ENCODE peak calls at places on chromosomes 2 and 18, in ten cellular contexts. E, R, H, I, J, L, Z, C, T and D are unnamed samples.

GRCh38 chr2:5409925-5410360 is 282.2 kb upstream of the SOX11 start:
- DNase-seq in E (no peak), R (no peak), H (no peak), I (no peak), J (no peak), L (no peak), Z (no peak), C (no peak), T (no peak), D (no peak)

GRCh38 chr2:7094113-7094760 is 177.0 kb downstream of the RNF144A start:
- DNase-seq in E (no peak), R (no peak), H (no peak), I (no peak), J (no peak), L (no peak), Z (no peak), C (no peak), T (no peak), D (peak; percentile 35)

GRCh38 chr18:12751891-12752290 is 49.0 kb downstream of the PSMG2 start:
- DNase-seq in E (no peak), R (no peak), H (no peak), I (no peak), J (no peak), L (no peak), Z (no peak), C (no peak), T (no peak), D (no peak)

GRCh38 chr2:241613018-241613780 is 23.8 kb downstream of the THAP4 start:
- DNase-seq in E (peak; percentile 66), R (no peak), H (no peak), I (no peak), J (no peak), L (peak; percentile 62), Z (no peak), C (no peak), T (no peak), D (peak; percentile 26)

GRCh38 chr2:127188797-127189196 is 31.3 kb downstream of the CYP27C1 start:
- DNase-seq in E (no peak), R (no peak), H (no peak), I (no peak), J (no peak), L (no peak), Z (no peak), C (no peak), T (no peak), D (no peak)

GRCh38 chr18:59902180-59902992 is 2.6 kb downstream of the PMAIP1 start:
- DNase-seq in E (no peak), R (no peak), H (no peak), I (no peak), J (no peak), L (no peak), Z (no peak), C (peak; percentile 76), T (no peak), D (peak; percentile 94)

GRCh38 chr2:50582164-50582563 is 449.8 kb downstream of the NRXN1 start:
- DNase-seq in E (peak; percentile 13), R (no peak), H (peak; percentile 63), I (no peak), J (no peak), L (no peak), Z (no peak), C (no peak), T (no peak), D (no peak)

GRCh38 chr2:118913805-118914645 is 28.0 kb upstream of the MARCO start:
- DNase-seq in E (no peak), R (no peak), H (no peak), I (no peak), J (no peak), L (no peak), Z (no peak), C (peak; percentile 83), T (no peak), D (no peak)

GRCh38 chr2:143524001-143524608 is 394.9 kb downstream of the ARHGAP15 start:
- DNase-seq in E (no peak), R (no peak), H (no peak), I (no peak), J (no peak), L (no peak), Z (no peak), C (no peak), T (no peak), D (peak; percentile 73)

GRCh38 chr2:130875935-130876334 is 39.2 kb downstream of the ARHGEF4 start:
- DNase-seq in E (no peak), R (no peak), H (no peak), I (no peak), J (no peak), L (no peak), Z (no peak), C (no peak), T (no peak), D (no peak)

GRCh38 chr2:242002944-242003343 is 133.4 kb downstream of the RTP5 start:
- DNase-seq in E (no peak), R (no peak), H (no peak), I (peak; percentile 17), J (no peak), L (no peak), Z (no peak), C (no peak), T (no peak), D (no peak)

GRCh38 chr18:7750966-7751365 is 183.8 kb downstream of the PTPRM start:
- DNase-seq in E (no peak), R (no peak), H (no peak), I (no peak), J (no peak), L (no peak), Z (no peak), C (no peak), T (no peak), D (no peak)
- H3K4me1 ChIP-seq in E (peaks cover 24% of the 10 kb centered on the region), R (peaks cover 4% of the 10 kb centered on the region), H (peaks cover 47% of the 10 kb centered on the region), I (no peaks in the 10 kb centered on the region), J (peaks cover 96% of the 10 kb centered on the region), L (peaks cover 65% of the 10 kb centered on the region), Z (peaks cover 59% of the 10 kb centered on the region), C (no peaks in the 10 kb centered on the region), T (no peaks in the 10 kb centered on the region), D (peaks cover 6% of the 10 kb centered on the region)

GRCh38 chr2:36756438-36756837 is 59.9 kb downstream of the VIT start:
- DNase-seq in E (no peak), R (no peak), H (no peak), I (no peak), J (no peak), L (no peak), Z (no peak), C (peak; percentile 60), T (no peak), D (peak; percentile 18)
- H3K4me1 ChIP-seq in E (no peaks in the 10 kb centered on the region), R (no peaks in the 10 kb centered on the region), H (no peaks in the 10 kb centered on the region), I (no peaks in the 10 kb centered on the region), J (no peaks in the 10 kb centered on the region), L (no peaks in the 10 kb centered on the region), Z (no peaks in the 10 kb centered on the region), C (peaks cover 10% of the 10 kb centered on the region), T (no peaks in the 10 kb centered on the region), D (no peaks in the 10 kb centered on the region)

GRCh38 chr2:28411166-28411755 is 18.6 kb downstream of the FOSL2 start:
- DNase-seq in E (no peak), R (no peak), H (no peak), I (no peak), J (no peak), L (peak; percentile 62), Z (peak; percentile 34), C (no peak), T (no peak), D (no peak)

GRCh38 chr2:28413152-28413895 is 20.7 kb downstream of the FOSL2 start:
- DNase-seq in E (peak; percentile 71), R (no peak), H (no peak), I (no peak), J (peak; percentile 48), L (peak; percentile 73), Z (peak; percentile 86), C (no peak), T (no peak), D (no peak)

GRCh38 chr2:28413896-28414290 is 21.2 kb downstream of the FOSL2 start:
- DNase-seq in E (no peak), R (no peak), H (no peak), I (no peak), J (no peak), L (no peak), Z (no peak), C (no peak), T (no peak), D (no peak)

GRCh38 chr2:28411956-28412609 is 19.4 kb downstream of the FOSL2 start:
- DNase-seq in E (no peak), R (no peak), H (no peak), I (no peak), J (no peak), L (peak; percentile 69), Z (peak; percentile 58), C (no peak), T (no peak), D (no peak)

DNA sequence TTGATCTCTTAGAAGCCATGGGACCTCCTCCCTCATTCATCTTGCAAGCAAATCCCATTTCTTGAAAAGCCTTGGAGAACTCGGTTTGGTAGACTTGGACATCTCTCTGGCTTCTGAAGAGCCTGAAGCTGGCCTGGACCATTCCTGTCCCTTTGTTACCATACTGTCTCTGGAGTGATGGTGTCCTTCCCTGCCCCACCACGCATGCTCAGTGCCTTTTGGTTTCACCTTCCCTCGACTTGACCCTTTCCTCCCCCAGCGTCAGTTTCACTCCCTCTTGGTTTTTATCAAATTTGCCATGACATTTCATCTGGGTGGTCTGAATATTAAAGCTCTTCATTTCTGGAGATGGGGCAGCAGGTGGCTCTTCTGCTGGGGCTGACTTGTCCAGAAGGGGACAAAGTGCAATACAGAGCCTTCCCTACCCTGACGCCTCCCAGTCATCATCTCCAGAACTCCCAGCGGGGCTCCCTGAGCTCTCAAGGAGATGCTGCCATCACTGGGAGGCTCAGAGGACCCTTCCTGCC is 20.0 kb downstream of the FOSL2 start:
- DNase-seq in E (no peak), R (no peak), H (no peak), I (no peak), J (no peak), L (no peak), Z (peak; percentile 39), C (no peak), T (no peak), D (no peak)
- H3K4me1 ChIP-seq in E (peaks cover 8% of the 10 kb centered on the region), R (peaks cover 46% of the 10 kb centered on the region), H (peaks cover under 1% of the 10 kb centered on the region), I (peaks cover 46% of the 10 kb centered on the region), J (peaks cover 45% of the 10 kb centered on the region), L (peaks cover 43% of the 10 kb centered on the region), Z (peaks cover 34% of the 10 kb centered on the region), C (peaks cover 52% of the 10 kb centered on the region), T (peaks cover 21% of the 10 kb centered on the region), D (peaks cover 44% of the 10 kb centered on the region)

GRCh38 chr2:64115808-64116598 is 28.2 kb downstream of the PELI1 start:
- DNase-seq in E (no peak), R (no peak), H (no peak), I (no peak), J (no peak), L (no peak), Z (no peak), C (no peak), T (no peak), D (no peak)
- H3K4me1 ChIP-seq in E (peaks cover 7% of the 10 kb centered on the region), R (peaks cover 86% of the 10 kb centered on the region), H (peaks cover 64% of the 10 kb centered on the region), I (peaks cover 41% of the 10 kb centered on the region), J (peaks cover 80% of the 10 kb centered on the region), L (peaks cover 88% of the 10 kb centered on the region), Z (peaks cover 17% of the 10 kb centered on the region), C (peaks cover 37% of the 10 kb centered on the region), T (peaks cover 42% of the 10 kb centered on the region), D (peaks cover 16% of the 10 kb centered on the region)

DNA sequence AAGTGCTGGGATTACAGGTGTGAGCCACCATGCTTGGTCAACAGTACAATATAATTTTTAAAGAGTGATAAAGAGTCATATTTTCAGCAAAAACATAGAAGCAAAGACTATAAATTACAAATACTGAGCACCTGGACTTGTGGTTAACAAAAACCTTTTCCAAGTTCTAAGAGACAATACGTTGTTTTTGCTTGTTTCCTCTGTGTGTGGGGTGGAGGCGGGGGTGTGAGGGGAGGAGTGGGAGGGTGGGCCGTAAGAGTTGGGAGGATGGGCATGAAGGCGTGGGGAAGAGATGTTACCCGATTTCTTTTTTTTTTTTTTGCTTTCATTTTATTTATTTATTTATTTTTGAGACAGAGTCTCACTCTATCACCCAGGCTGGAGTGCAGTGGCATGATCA is 78.0 kb upstream of the WIPF1 start:
- DNase-seq in E (no peak), R (no peak), H (no peak), I (peak; percentile 29), J (no peak), L (no peak), Z (no peak), C (no peak), T (no peak), D (no peak)
- H3K4me1 ChIP-seq in E (peaks cover 4% of the 10 kb centered on the region), R (peaks cover 5% of the 10 kb centered on the region), H (no peaks in the 10 kb centered on the region), I (peaks cover 44% of the 10 kb centered on the region), J (peaks cover 31% of the 10 kb centered on the region), L (peaks cover 50% of the 10 kb centered on the region), Z (no peaks in the 10 kb centered on the region), C (no peaks in the 10 kb centered on the region), T (peaks cover 28% of the 10 kb centered on the region), D (no peaks in the 10 kb centered on the region)